ENCODE peak calls at places on chromosomes 2 and 18, in nine cellular contexts. H, C, V, J, T, W, K, A and F are unnamed samples.

GRCh38 chr2:80548469-80548868 is 243.9 kb upstream of the LRRTM1 start:
- DNase-seq in H (no peak), C (no peak), V (no peak), J (no peak), T (no peak), W (no peak), K (no peak), A (no peak), F (no peak)

GRCh38 chr2:12170151-12170550 is 423.7 kb downstream of the LPIN1 start:
- DNase-seq in H (no peak), C (no peak), V (peak), J (no peak), T (no peak), W (no peak), K (no peak), A (no peak), F (no peak)

GRCh38 chr18:616380-616995 is 19.7 kb downstream of the CLUL1 start:
- DNase-seq in H (peak), C (no peak), V (peak), J (peak), T (peak), W (peak), K (no peak), A (peak), F (peak)

GRCh38 chr2:238090887-238091286 is 9.3 kb upstream of the ESPNL start:
- DNase-seq in H (no peak), C (no peak), V (no peak), J (no peak), T (no peak), W (no peak), K (no peak), A (no peak), F (no peak)

GRCh38 chr2:1625281-1626001 is 118.9 kb downstream of the PXDN start:
- DNase-seq in H (peak), C (peak), V (peak), J (no peak), T (peak), W (peak), K (peak), A (peak), F (no peak)

GRCh38 chr2:149200109-149200520 is 130.3 kb upstream of the LYPD6 start:
- DNase-seq in H (peak), C (no peak), V (no peak), J (no peak), T (no peak), W (peak), K (no peak), A (peak), F (no peak)

GRCh38 chr2:236656166-236656565 is 86.5 kb downstream of the ACKR3 start:
- DNase-seq in H (no peak), C (no peak), V (no peak), J (no peak), T (no peak), W (no peak), K (no peak), A (no peak), F (no peak)

GRCh38 chr18:59517446-59518171 is 158.5 kb upstream of the LMAN1 start:
- DNase-seq in H (peak), C (peak), V (peak), J (no peak), T (peak), W (no peak), K (no peak), A (no peak), F (no peak)

GRCh38 chr2:52629944-52630343 is 1137.7 kb upstream of the CHAC2 start:
- DNase-seq in H (no peak), C (no peak), V (no peak), J (no peak), T (no peak), W (no peak), K (no peak), A (no peak), F (no peak)

GRCh38 chr2:241764272-241765241 is 12.1 kb upstream of the GAL3ST2 start:
- DNase-seq in H (no peak), C (no peak), V (no peak), J (no peak), T (peak), W (no peak), K (peak), A (no peak), F (no peak)

GRCh38 chr2:182915369-182916326 is 49.2 kb upstream of the FRZB start:
- DNase-seq in H (peak), C (no peak), V (peak), J (no peak), T (no peak), W (peak), K (no peak), A (peak), F (no peak)

GRCh38 chr2:136118819-136119716 is 1.1 kb upstream of the CXCR4 start:
- DNase-seq in H (no peak), C (peak), V (no peak), J (peak), T (peak), W (no peak), K (peak), A (no peak), F (no peak)

DNA sequence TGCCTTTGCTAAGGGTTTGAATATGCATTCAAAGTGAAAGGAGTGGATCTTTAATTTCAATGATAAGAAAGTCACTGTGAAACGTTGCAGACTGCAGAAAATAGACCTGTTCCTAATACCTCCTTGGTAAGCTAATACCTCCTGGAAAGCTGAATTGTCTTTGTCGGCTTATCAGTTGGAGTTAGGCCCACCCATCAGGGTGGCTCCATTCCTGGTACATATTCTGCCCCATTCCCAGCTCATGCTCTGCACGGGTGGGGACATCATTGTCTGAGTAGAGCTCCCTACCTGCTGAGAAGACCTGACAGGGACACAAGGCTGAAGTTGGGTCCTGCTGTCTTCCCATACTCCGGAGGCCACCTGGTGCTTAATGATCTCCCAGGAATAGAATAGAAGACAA is 203.3 kb downstream of the EN1 start:
- DNase-seq in H (no peak), C (no peak), V (no peak), J (no peak), T (peak), W (no peak), K (no peak), A (no peak), F (no peak)
- H3K4me2 ChIP-seq in H (no peak), C (no peak), V (no peak), J (no peak), T (peak), W (no peak), K (no peak), A (no peak), F (no peak)

GRCh38 chr2:16069933-16070647 is 129.7 kb downstream of the MYCN start:
- DNase-seq in H (no peak), C (peak), V (no peak), J (no peak), T (peak), W (no peak), K (no peak), A (peak), F (no peak)
- H3K9ac ChIP-seq in H (no peak), C (no peak), V (no peak), J (no peak), T (no peak), W (no peak), K (no peak), A (no peak), F (no peak)

GRCh38 chr2:230924470-230925341 is at the start of gene GPR55:
- DNase-seq in H (no peak), C (no peak), V (no peak), J (peak), T (peak), W (no peak), K (peak), A (no peak), F (peak)
- H3K4me2 ChIP-seq in H (no peak), C (no peak), V (no peak), J (no peak), T (no peak), W (no peak), K (no peak), A (peak), F (peak)

GRCh38 chr2:49254401-49254800 is 100.1 kb upstream of the FSHR start:
- DNase-seq in H (no peak), C (no peak), V (no peak), J (no peak), T (no peak), W (no peak), K (no peak), A (no peak), F (no peak)

GRCh38 chr2:49251251-49251650 is 96.9 kb upstream of the FSHR start:
- DNase-seq in H (no peak), C (no peak), V (no peak), J (no peak), T (no peak), W (no peak), K (no peak), A (no peak), F (no peak)

GRCh38 chr2:49251766-49252165 is 97.5 kb upstream of the FSHR start:
- DNase-seq in H (no peak), C (no peak), V (peak), J (no peak), T (no peak), W (peak), K (no peak), A (no peak), F (no peak)

DNA sequence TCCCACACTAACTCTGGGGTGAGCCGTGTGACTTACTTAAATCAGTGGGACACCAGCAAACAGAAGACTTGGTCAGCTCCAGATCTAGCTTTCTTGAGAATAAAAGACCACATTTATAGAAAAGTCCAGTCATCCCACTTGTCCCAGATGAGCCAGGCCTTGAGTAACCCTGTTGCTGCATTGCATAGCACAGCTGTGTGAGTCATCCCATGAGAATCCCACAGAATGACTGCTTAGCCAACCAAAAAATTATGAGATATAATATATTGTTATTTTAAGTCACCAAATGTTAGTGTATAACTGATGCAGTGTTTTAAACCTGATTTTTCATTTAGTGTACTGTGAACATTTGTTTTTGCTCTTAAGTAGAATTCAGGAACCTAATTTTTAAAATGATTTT is 94.2 kb upstream of the FSHR start:
- DNase-seq in H (peak), C (no peak), V (peak), J (no peak), T (no peak), W (peak), K (no peak), A (peak), F (no peak)
- H3K9ac ChIP-seq in H (no peak), C (no peak), V (no peak), J (no peak), T (no peak), W (no peak), K (no peak), A (no peak), F (no peak)

DNA sequence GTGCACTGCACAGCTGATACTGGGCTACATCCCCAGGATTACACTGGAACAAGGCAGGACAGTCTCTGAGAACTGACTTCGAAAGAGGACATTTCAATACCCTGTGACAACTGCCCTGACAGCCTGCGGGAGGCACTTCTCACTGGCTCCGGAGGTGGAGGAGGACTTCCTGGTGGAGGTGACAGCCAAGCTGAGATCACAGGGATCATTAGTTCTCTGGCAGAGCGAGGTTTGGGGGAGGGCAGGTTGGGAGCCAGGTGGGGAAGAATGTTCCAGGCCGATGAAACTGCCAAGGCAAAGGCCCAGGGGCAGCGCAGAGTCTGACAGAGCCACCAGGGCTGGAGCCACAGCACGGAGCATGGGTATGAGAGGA is 28.0 kb upstream of the NPAS2 start:
- DNase-seq in H (no peak), C (no peak), V (no peak), J (no peak), T (no peak), W (no peak), K (no peak), A (no peak), F (no peak)
- H3K4me2 ChIP-seq in H (no peak), C (no peak), V (no peak), J (no peak), T (no peak), W (no peak), K (no peak), A (no peak), F (no peak)

GRCh38 chr18:33010149-33010548 is 237.3 kb upstream of the KLHL14 start:
- DNase-seq in H (no peak), C (no peak), V (no peak), J (no peak), T (no peak), W (peak), K (no peak), A (no peak), F (no peak)
- H3K9ac ChIP-seq in H (no peak), C (no peak), V (no peak), J (no peak), T (no peak), W (peak), K (no peak), A (no peak), F (no peak)

GRCh38 chr2:68417931-68418330 is 49.2 kb downstream of the FBXO48 start:
- DNase-seq in H (no peak), C (no peak), V (no peak), J (no peak), T (no peak), W (no peak), K (no peak), A (no peak), F (peak)
- H3K4me2 ChIP-seq in H (no peak), C (no peak), V (no peak), J (no peak), T (no peak), W (no peak), K (no peak), A (no peak), F (peak)

GRCh38 chr2:114213808-114214207 is 228.6 kb upstream of the DPP10 start:
- DNase-seq in H (no peak), C (no peak), V (no peak), J (no peak), T (no peak), W (no peak), K (no peak), A (no peak), F (no peak)
- H3K9ac ChIP-seq in H (no peak), C (no peak), V (no peak), J (no peak), T (no peak), W (no peak), K (no peak), A (no peak), F (no peak)

GRCh38 chr2:219727771-219728429 is 100.5 kb downstream of the SLC4A3 start:
- DNase-seq in H (no peak), C (no peak), V (no peak), J (no peak), T (no peak), W (no peak), K (no peak), A (no peak), F (no peak)
- H3K4me2 ChIP-seq in H (no peak), C (no peak), V (no peak), J (no peak), T (no peak), W (no peak), K (no peak), A (no peak), F (no peak)